ENCODE peak calls at places on chromosome 16, in seven cellular contexts. B, E, Y, O, X, C and P are unnamed samples.

GRCh38 chr16:49672753-49673152 is 183.2 kb downstream of the ZNF423 start:
- DNase-seq in B (no peak), E (no peak), Y (no peak), O (no peak), X (no peak), C (no peak), P (no peak)

GRCh38 chr16:30557397-30557949 is 701 bp downstream of the ZNF764 start:
- DNase-seq in B (peak), E (no peak), Y (no peak), O (peak), X (no peak), C (no peak), P (no peak)

GRCh38 chr16:10578474-10579316 is 1.7 kb downstream of the EMP2 start:
- DNase-seq in B (no peak), E (no peak), Y (no peak), O (no peak), X (no peak), C (no peak), P (no peak)

GRCh38 chr16:61936522-61936921 is 99.7 kb downstream of the CDH8 start:
- DNase-seq in B (no peak), E (no peak), Y (no peak), O (peak), X (no peak), C (no peak), P (no peak)

GRCh38 chr16:50836121-50836541 is 94.2 kb downstream of the CYLD start:
- DNase-seq in B (no peak), E (no peak), Y (no peak), O (no peak), X (no peak), C (no peak), P (no peak)

GRCh38 chr16:1784977-1785845 is 2.5 kb downstream of the NUBP2 start:
- DNase-seq in B (no peak), E (no peak), Y (no peak), O (no peak), X (no peak), C (peak), P (no peak)

GRCh38 chr16:53952215-53953208 is 248.6 kb downstream of the FTO start:
- DNase-seq in B (no peak), E (no peak), Y (no peak), O (no peak), X (no peak), C (no peak), P (no peak)

GRCh38 chr16:78249056-78249455 is 149.6 kb downstream of the WWOX start:
- DNase-seq in B (no peak), E (no peak), Y (no peak), O (peak), X (no peak), C (no peak), P (no peak)

GRCh38 chr16:87056083-87056482 is 261.1 kb downstream of the C16orf95 start:
- DNase-seq in B (no peak), E (no peak), Y (no peak), O (no peak), X (no peak), C (no peak), P (no peak)

GRCh38 chr16:29029168-29029994 is 44.5 kb downstream of the LAT start:
- DNase-seq in B (peak), E (peak), Y (no peak), O (peak), X (peak), C (peak), P (peak)